ENCODE peak calls at places on chromosomes 3 and 15, in eight cellular contexts. C is neural progenitor cell; A is mammary epithelial cell; J is psoas muscle; T is CD8-positive, alpha-beta T cell; U is choroid plexus epithelial cell; P is tibial artery; E is cardiac fibroblast. R is an unnamed sample.

GRCh38 chr15:81450721-81451120 is 76.7 kb upstream of the TMC3 start:
- DNase-seq in C (no peak), A (no peak), J (no peak), T (no peak), U (no peak), P (no peak), E (no peak), R (no peak)

GRCh38 chr3:88057650-88058321 is 1.0 kb downstream of the CGGBP1 start:
- DNase-seq in C (peak; percentile 26), A (peak; percentile 11), J (no peak), T (no peak), U (peak; percentile 59), P (peak; percentile 21), E (peak; percentile 51), R (peak; percentile 46)

GRCh38 chr15:92520914-92521623 is 127.4 kb downstream of the ST8SIA2 start:
- DNase-seq in C (no peak), A (no peak), J (no peak), T (no peak), U (no peak), P (no peak), E (no peak), R (no peak)

GRCh38 chr3:195549931-195550519 is 6.9 kb upstream of the PPP1R2 start:
- DNase-seq in C (no peak), A (no peak), J (no peak), T (peak; percentile 66), U (peak; percentile 71), P (no peak), E (no peak), R (no peak)

GRCh38 chr3:17573396-17573795 is 169.0 kb downstream of the TBC1D5 start:
- DNase-seq in C (no peak), A (no peak), J (no peak), T (no peak), U (no peak), P (no peak), E (no peak), R (no peak)

GRCh38 chr3:48431224-48432029 is 1.5 kb upstream of the PLXNB1 start:
- DNase-seq in C (no peak), A (no peak), J (no peak), T (no peak), U (no peak), P (peak; percentile 18), E (no peak), R (no peak)

GRCh38 chr3:117843356-117843755 is 1133.8 kb downstream of the TUSC7 start:
- DNase-seq in C (no peak), A (no peak), J (no peak), T (no peak), U (no peak), P (no peak), E (no peak), R (no peak)

GRCh38 chr3:100083209-100083608 is 31.1 kb downstream of the FILIP1L start:
- DNase-seq in C (no peak), A (no peak), J (no peak), T (no peak), U (no peak), P (no peak), E (no peak), R (no peak)

GRCh38 chr3:23811919-23812318 is 6.2 kb downstream of the UBE2E1 start:
- DNase-seq in C (no peak), A (no peak), J (no peak), T (no peak), U (no peak), P (no peak), E (no peak), R (no peak)

GRCh38 chr3:23810342-23811116 is 4.8 kb downstream of the UBE2E1 start:
- DNase-seq in C (peak; percentile 83), A (peak; percentile 19), J (peak; percentile 81), T (no peak), U (peak; percentile 30), P (peak; percentile 34), E (peak; percentile 25), R (no peak)

GRCh38 chr3:23809840-23810341 is 4.1 kb downstream of the UBE2E1 start:
- DNase-seq in C (no peak), A (no peak), J (no peak), T (no peak), U (no peak), P (no peak), E (no peak), R (no peak)

GRCh38 chr3:23809294-23809693 is 3.5 kb downstream of the UBE2E1 start:
- DNase-seq in C (no peak), A (no peak), J (no peak), T (no peak), U (no peak), P (no peak), E (no peak), R (no peak)

GRCh38 chr3:23811117-23811487 is 5.3 kb downstream of the UBE2E1 start:
- DNase-seq in C (peak; percentile 23), A (peak; percentile 26), J (no peak), T (no peak), U (peak; percentile 16), P (no peak), E (no peak), R (no peak)
- H3K4me3 ChIP-seq in C (peak overlapping the region; percentile 86), A (peak overlapping the region; percentile 58), J (peak overlapping the region; percentile 82), T (peak overlapping the region; percentile 68), U (peak overlapping the region; percentile 69), P (peak overlapping the region; percentile 82), E (peak overlapping the region; percentile 51), R (peak overlapping the region; percentile 53)

DNA sequence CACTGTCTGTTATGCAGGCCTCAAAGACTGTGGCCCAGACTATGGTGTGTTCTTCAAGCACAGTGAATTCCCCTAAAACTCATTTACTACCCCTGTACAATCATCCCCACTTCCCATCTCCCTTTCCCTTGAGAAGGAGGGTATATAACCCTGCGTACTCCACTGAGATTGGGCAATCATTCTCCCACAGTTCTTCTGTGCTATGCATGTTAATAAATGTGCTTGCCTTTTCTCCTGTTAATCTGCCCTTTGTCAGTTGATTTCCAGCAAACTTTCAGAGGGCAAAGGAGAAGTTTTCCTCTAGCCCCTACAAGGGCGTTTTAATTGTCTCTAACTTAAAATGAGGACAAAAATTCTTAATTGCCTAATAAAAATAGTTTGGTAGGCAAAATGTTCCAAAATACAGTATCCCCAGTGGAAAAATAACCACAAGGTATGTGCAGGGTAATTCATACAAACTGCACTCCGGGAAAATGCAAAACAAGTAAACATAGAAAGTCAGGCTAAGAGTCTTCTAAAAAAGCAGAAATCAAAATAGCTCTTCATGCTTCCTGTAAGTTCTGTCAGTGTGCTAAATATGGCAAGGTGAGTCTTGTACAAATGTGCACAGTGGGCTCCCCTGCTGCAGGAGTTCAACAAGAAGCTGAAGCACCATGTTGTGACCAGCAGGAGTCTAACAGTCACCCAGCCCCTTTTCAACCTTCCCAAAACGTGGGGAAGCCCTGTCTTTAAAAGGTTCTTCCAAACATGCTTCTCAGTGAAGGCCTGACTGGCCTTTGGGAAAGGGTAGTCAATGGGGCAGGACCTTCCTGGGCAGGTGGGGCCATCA is 10.2 kb downstream of the ATP10A start:
- DNase-seq in C (no peak), A (no peak), J (no peak), T (no peak), U (no peak), P (no peak), E (peak; percentile 13), R (no peak)
- TF ChIP-seq CTCF in C (no peak), A (no peak), J (no peak), T (no peak), U (no peak), P (no peak), E (no peak), R (no peak)

GRCh38 chr3:98263944-98264343 is at the start of gene OR5H6:
- DNase-seq in C (no peak), A (no peak), J (no peak), T (no peak), U (no peak), P (no peak), E (no peak), R (no peak)

GRCh38 chr3:98274914-98275313 is 7.4 kb upstream of the OR5H2 start:
- DNase-seq in C (no peak), A (no peak), J (no peak), T (no peak), U (no peak), P (no peak), E (no peak), R (no peak)

GRCh38 chr3:98272126-98272525 is 8.1 kb downstream of the OR5H6 start:
- DNase-seq in C (no peak), A (no peak), J (no peak), T (no peak), U (no peak), P (no peak), E (no peak), R (no peak)

DNA sequence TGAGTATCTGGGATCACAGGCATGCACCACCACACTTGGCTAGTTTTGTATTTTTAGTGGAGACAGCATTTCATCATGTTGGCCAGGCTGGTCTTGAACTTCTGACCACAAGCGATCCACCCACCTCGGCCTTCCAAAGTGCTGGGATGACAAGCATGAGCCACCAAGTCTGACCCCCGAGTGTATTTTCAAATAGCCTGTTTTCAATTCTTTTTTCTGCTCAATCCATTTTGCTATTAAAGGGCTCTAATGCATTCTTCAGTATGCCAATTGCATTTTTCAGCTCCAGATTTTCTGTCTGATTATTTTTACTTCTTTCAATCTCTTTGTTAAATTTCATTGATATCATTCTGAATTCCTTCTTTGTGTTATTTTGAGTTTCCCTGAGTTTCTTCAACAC is 5.8 kb downstream of the OR5H6 start:
- DNase-seq in C (no peak), A (no peak), J (no peak), T (no peak), U (no peak), P (no peak), E (no peak), R (no peak)
- H3K4me3 ChIP-seq in C (no peak overlapping the region), A (no peak overlapping the region), J (no peak overlapping the region), T (no peak overlapping the region), U (no peak overlapping the region), P (no peak overlapping the region), E (no peak overlapping the region), R (no peak overlapping the region)

GRCh38 chr3:126134219-126134975 is 46.0 kb downstream of the ALDH1L1 start:
- DNase-seq in C (peak; percentile 87), A (peak; percentile 14), J (peak; percentile 86), T (no peak), U (peak; percentile 62), P (peak; percentile 61), E (peak; percentile 62), R (peak; percentile 61)

GRCh38 chr3:126130981-126131750 is 47.2 kb upstream of the SLC41A3 start:
- DNase-seq in C (no peak), A (no peak), J (peak; percentile 46), T (no peak), U (no peak), P (peak; percentile 15), E (no peak), R (no peak)

GRCh38 chr3:126133606-126134005 is 46.8 kb downstream of the ALDH1L1 start:
- DNase-seq in C (no peak), A (no peak), J (peak; percentile 23), T (no peak), U (no peak), P (peak; percentile 15), E (no peak), R (no peak)

GRCh38 chr3:126131881-126132750 is 48.2 kb upstream of the SLC41A3 start:
- DNase-seq in C (no peak), A (no peak), J (peak; percentile 25), T (no peak), U (no peak), P (peak; percentile 14), E (no peak), R (no peak)

DNA sequence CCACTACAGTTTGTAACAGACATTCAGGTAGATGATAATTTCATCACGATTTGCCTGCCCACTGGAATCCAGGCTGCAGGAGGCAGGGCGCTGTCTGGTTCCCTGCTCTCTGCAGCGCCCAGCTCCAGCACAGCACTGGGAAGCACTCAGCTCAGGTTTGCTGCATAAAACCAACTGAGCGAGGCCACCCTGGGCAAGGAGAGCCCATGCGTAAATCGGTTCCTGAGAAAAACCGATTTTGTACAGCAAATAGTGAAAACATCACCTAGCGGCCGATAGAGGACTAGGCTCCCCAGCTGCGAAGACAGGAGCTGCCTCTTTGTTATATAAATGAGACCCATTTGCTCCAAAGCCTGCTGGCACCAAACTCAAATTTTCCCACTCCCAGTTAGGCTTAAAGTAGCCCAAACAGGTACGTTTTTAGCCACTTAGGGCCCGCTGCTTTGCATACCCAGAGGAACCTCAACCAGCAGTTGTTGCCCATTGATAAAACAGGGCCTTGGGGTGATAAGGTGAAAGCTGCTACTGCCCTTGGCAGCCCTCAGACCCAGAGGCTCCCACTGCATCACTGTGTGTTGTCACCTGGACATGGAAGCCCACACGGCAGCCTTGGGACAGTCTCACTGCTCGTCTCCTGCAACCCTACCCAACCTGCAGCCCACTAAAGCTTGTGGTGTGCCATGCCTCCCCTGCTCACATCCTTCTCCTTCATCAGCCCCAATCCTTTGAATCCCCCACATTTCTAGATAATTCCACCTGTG is 47.5 kb downstream of the ALDH1L1 start:
- DNase-seq in C (peak; percentile 64), A (no peak), J (peak; percentile 37), T (no peak), U (peak; percentile 49), P (peak; percentile 10), E (peak; percentile 22), R (peak; percentile 29)
- TF ChIP-seq CTCF in C (peak; percentile 56), A (peak; percentile 31), J (no peak), T (no peak), U (peak; percentile 72), P (no peak), E (peak; percentile 54), R (peak; percentile 48)

R was measured in fibroblast of pulmonary artery.